ENCODE peak calls at places on chromosomes 4 and X, in seven cellular contexts. Z is pancreas; C is Calu3; A is CD8-positive, alpha-beta T cell; U is psoas muscle; V is nephron progenitor cell; P is mammary epithelial cell. I is an unnamed sample.

GRCh38 chr4:183618681-183619080 is 40.3 kb downstream of the RWDD4 start:
- DNase-seq in Z (peak; percentile 33), C (no peak), A (no peak), U (no peak), V (no peak), P (no peak), I (no peak)

GRCh38 chr4:5821665-5822358 is 71.1 kb downstream of the CRMP1 start:
- DNase-seq in Z (no peak), C (no peak), A (no peak), U (no peak), V (peak; percentile 42), P (no peak), I (peak; percentile 25)

GRCh38 chrX:20947411-20947912 is 426.8 kb upstream of the CNKSR2 start:
- DNase-seq in Z (no peak), C (no peak), A (no peak), U (no peak), V (no peak), P (peak; percentile 4), I (no peak)

GRCh38 chr4:119300072-119300387 is 21.9 kb downstream of the FABP2 start:
- DNase-seq in Z (peak; percentile 63), C (peak; percentile 13), A (peak; percentile 21), U (peak; percentile 62), V (peak; percentile 43), P (no peak), I (peak; percentile 19)

GRCh38 chrX:125444659-125445058 is 125.0 kb downstream of the TEX13C start:
- DNase-seq in Z (no peak), C (no peak), A (no peak), U (no peak), V (no peak), P (no peak), I (no peak)

GRCh38 chrX:46180258-46180687 is 364.9 kb downstream of the ZNF674 start:
- DNase-seq in Z (no peak), C (peak; percentile 48), A (no peak), U (no peak), V (no peak), P (peak; percentile 82), I (no peak)

GRCh38 chr4:118586357-118586790 is 98.8 kb upstream of the METTL14 start:
- DNase-seq in Z (peak; percentile 16), C (peak; percentile 18), A (no peak), U (peak; percentile 59), V (no peak), P (no peak), I (no peak)

GRCh38 chr4:122827899-122828601 is 1.4 kb downstream of the FGF2 start:
- DNase-seq in Z (no peak), C (peak; percentile 18), A (no peak), U (no peak), V (no peak), P (peak; percentile 68), I (no peak)

GRCh38 chrX:1361275-1361674 is 24.7 kb downstream of the IL3RA start:
- DNase-seq in Z (no peak), C (peak; percentile 34), A (no peak), U (peak; percentile 23), V (no peak), P (no peak), I (no peak)

GRCh38 chr4:111991163-111991562 is 154.1 kb upstream of the FAM241A start:
- DNase-seq in Z (no peak), C (no peak), A (no peak), U (no peak), V (no peak), P (no peak), I (no peak)

GRCh38 chrX:79413009-79413408 is 45.9 kb upstream of the ITM2A start:
- DNase-seq in Z (no peak), C (no peak), A (no peak), U (no peak), V (no peak), P (peak; percentile 7), I (no peak)

GRCh38 chr4:144583658-144584057 is 62.3 kb upstream of the HHIP start:
- DNase-seq in Z (no peak), C (peak; percentile 17), A (no peak), U (no peak), V (no peak), P (peak; percentile 72), I (no peak)

GRCh38 chr4:83724488-83725060 is 188.7 kb downstream of the GPAT3 start:
- DNase-seq in Z (no peak), C (no peak), A (no peak), U (no peak), V (no peak), P (no peak), I (no peak)

GRCh38 chrX:134171661-134172587 is 65.1 kb upstream of the CCDC160 start:
- DNase-seq in Z (peak; percentile 26), C (peak; percentile 11), A (no peak), U (peak; percentile 64), V (peak; percentile 46), P (no peak), I (peak; percentile 37)

GRCh38 chr4:128159967-128160366 is 98.9 kb downstream of the LARP1B start:
- DNase-seq in Z (no peak), C (no peak), A (no peak), U (no peak), V (no peak), P (peak; percentile 46), I (no peak)

GRCh38 chrX:10134921-10135320 is 21.9 kb upstream of the CLCN4 start:
- DNase-seq in Z (no peak), C (no peak), A (no peak), U (no peak), V (no peak), P (no peak), I (no peak)

GRCh38 chr4:183588169-183588675 is 70.8 kb downstream of the RWDD4 start:
- DNase-seq in Z (no peak), C (no peak), A (no peak), U (peak; percentile 74), V (no peak), P (no peak), I (no peak)

GRCh38 chr4:3791910-3792542 is 25.8 kb downstream of the ADRA2C start:
- DNase-seq in Z (peak; percentile 61), C (peak; percentile 65), A (no peak), U (peak; percentile 48), V (peak; percentile 98), P (peak; percentile 29), I (peak; percentile 67)

GRCh38 chr4:47863486-47863885 is 25.6 kb upstream of the CORIN start:
- DNase-seq in Z (no peak), C (no peak), A (no peak), U (no peak), V (no peak), P (no peak), I (no peak)

GRCh38 chr4:56048621-56049427 is 100.1 kb downstream of the CEP135 start:
- DNase-seq in Z (peak; percentile 22), C (peak; percentile 68), A (no peak), U (no peak), V (peak; percentile 82), P (peak; percentile 31), I (peak; percentile 68)

GRCh38 chr4:59729321-59729720 is 1470.8 kb upstream of the ADGRL3 start:
- DNase-seq in Z (no peak), C (no peak), A (no peak), U (no peak), V (no peak), P (no peak), I (no peak)

GRCh38 chr4:96164814-96165351 is 325.0 kb downstream of the PDHA2 start:
- DNase-seq in Z (no peak), C (no peak), A (no peak), U (no peak), V (no peak), P (peak; percentile 55), I (no peak)

GRCh38 chr4:154024097-154024496 is 235.2 kb upstream of the SFRP2 start:
- DNase-seq in Z (no peak), C (peak; percentile 12), A (no peak), U (no peak), V (no peak), P (no peak), I (no peak)
- TF ChIP-seq CTCF in Z (no peak), C (no peak), A (no peak), U (no peak), V (no peak), P (no peak), I (peak; percentile 41)

GRCh38 chr4:41539711-41540110 is 1.8 kb downstream of the LIMCH1 start:
- DNase-seq in Z (no peak), C (no peak), A (no peak), U (no peak), V (no peak), P (no peak), I (no peak)

GRCh38 chr4:41538017-41538733 is at the start of gene LIMCH1:
- DNase-seq in Z (no peak), C (no peak), A (no peak), U (peak; percentile 87), V (peak; percentile 7), P (no peak), I (no peak)

GRCh38 chr4:41538887-41539498 is 1.0 kb downstream of the LIMCH1 start:
- DNase-seq in Z (no peak), C (no peak), A (no peak), U (no peak), V (no peak), P (peak; percentile 15), I (no peak)

GRCh38 chr4:41535911-41536361 is 2.0 kb upstream of the LIMCH1 start:
- DNase-seq in Z (no peak), C (no peak), A (no peak), U (no peak), V (no peak), P (no peak), I (no peak)

DNA sequence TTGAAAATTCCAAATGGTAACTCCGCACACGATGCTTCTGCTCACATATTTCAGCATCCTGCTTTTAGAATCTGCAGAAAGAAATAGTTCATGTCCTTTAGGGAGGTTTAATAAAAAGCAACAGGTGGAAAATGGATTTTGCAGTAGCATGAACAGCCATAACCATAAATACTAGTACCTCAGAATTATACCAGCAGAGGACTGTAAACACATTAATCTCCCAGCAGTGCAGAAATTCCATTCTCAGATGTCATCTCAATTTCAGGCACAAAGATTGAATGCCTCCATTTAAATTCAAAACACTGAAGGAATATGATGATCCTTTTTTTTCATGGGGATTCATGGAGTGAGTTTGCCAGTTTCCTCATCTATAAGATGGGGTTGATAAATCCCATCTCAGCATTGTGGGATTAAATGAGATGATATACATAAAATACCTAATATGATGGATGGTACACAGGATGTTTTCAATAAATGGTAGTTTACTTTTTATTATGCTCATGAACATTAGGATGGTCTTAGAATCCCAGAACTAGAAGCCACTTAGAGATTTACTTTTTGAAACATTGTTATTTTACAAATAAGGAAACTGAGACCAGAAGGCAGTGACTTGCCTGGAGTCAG is 578 bp upstream of the LIMCH1 start:
- DNase-seq in Z (no peak), C (no peak), A (no peak), U (no peak), V (no peak), P (no peak), I (no peak)
- TF ChIP-seq CTCF in Z (no peak), C (no peak), A (no peak), U (no peak), V (no peak), P (no peak), I (no peak)

DNA sequence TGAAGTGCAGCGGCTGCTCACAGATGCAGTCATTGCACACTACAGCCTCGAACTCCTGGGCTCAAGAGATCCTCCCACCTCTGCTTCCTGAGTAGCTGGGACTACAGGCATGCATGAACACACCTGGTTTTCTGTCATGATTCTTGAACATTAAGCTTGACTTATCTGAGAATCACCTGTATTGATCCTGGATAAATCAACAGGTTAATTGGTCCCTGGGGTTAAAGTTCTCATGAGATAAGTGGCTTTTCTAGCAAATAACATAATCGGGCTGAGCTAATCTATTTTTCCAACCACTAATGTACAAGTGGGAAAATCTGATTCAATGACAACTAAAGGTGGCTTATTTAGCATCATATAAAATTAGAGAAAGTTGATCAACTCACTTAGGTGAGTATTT is 56.0 kb upstream of the LRAT start:
- DNase-seq in Z (no peak), C (no peak), A (no peak), U (no peak), V (no peak), P (no peak), I (no peak)
- TF ChIP-seq CTCF in Z (no peak), C (no peak), A (no peak), U (no peak), V (no peak), P (no peak), I (no peak)

GRCh38 chr4:74038161-74039064 is at the start of gene CXCL3:
- DNase-seq in Z (peak; percentile 88), C (peak; percentile 94), A (no peak), U (peak; percentile 75), V (peak; percentile 86), P (peak; percentile 94), I (peak; percentile 60)
- TF ChIP-seq CTCF in Z (peak; percentile 19), C (no peak), A (no peak), U (peak; percentile 23), V (no peak), P (peak; percentile 2), I (peak; percentile 58)

I was measured in neural crest cell.